ENCODE peak calls at places on chromosomes 12 and 14, in four cellular contexts. T, E, F and N are unnamed samples.

GRCh38 chr14:74516451-74517155 is 23.0 kb downstream of the ISCA2 start:
- DNase-seq in T (peak), E (no peak), F (peak), N (peak)

GRCh38 chr14:104868060-104868740 is 3.1 kb downstream of the CEP170B start:
- DNase-seq in T (no peak), E (no peak), F (no peak), N (no peak)

GRCh38 chr14:77603654-77604270 is 12.7 kb downstream of the SPTLC2 start:
- DNase-seq in T (peak), E (no peak), F (peak), N (no peak)

GRCh38 chr14:39034481-39035296 is 68.3 kb downstream of the SEC23A start:
- DNase-seq in T (peak), E (no peak), F (peak), N (peak)

GRCh38 chr12:55724226-55724939 is 4.2 kb downstream of the RDH5 start:
- DNase-seq in T (peak), E (no peak), F (peak), N (peak)

GRCh38 chr14:42628591-42628990 is 1021.9 kb downstream of the LRFN5 start:
- DNase-seq in T (no peak), E (no peak), F (no peak), N (no peak)

GRCh38 chr14:77041837-77042557 is 13.5 kb upstream of the IRF2BPL start:
- DNase-seq in T (peak), E (no peak), F (no peak), N (no peak)

GRCh38 chr12:47397664-47398281 is 308.1 kb downstream of the RPAP3 start:
- DNase-seq in T (peak), E (no peak), F (peak), N (no peak)

GRCh38 chr14:71576472-71576871 is 355.8 kb upstream of the RGS6 start:
- DNase-seq in T (no peak), E (no peak), F (no peak), N (no peak)
- TF ChIP-seq ESRRA in T (no peak), E (no peak), F (no peak), N (no peak)

DNA sequence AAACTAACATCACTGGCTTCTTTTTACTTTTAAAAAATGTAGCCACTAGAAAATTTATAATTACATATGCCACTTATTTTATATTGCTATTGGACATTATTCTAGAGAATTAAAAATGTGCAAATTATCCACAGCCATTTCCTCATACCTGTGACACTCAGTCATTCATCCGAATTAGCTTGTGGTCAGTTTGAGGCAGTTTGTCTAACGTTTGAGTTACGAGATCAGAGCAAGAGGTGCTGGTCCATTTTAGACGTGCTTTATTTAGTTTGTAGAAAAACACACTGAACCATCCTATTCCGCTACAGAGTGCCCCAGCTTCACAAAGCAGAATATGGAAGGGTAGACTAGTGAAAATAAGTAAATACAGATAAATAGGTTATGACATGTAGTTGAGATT is 513.0 kb downstream of the NRXN3 start:
- DNase-seq in T (no peak), E (no peak), F (no peak), N (no peak)
- TF ChIP-seq ATF3 in T (no peak), E (no peak), F (no peak), N (no peak)

GRCh38 chr14:21711360-21711961 is 37.8 kb upstream of the OR4E1 start:
- DNase-seq in T (peak), E (no peak), F (peak), N (no peak)
- TF ChIP-seq ESRRA in T (no peak), E (no peak), F (no peak), N (no peak)

DNA sequence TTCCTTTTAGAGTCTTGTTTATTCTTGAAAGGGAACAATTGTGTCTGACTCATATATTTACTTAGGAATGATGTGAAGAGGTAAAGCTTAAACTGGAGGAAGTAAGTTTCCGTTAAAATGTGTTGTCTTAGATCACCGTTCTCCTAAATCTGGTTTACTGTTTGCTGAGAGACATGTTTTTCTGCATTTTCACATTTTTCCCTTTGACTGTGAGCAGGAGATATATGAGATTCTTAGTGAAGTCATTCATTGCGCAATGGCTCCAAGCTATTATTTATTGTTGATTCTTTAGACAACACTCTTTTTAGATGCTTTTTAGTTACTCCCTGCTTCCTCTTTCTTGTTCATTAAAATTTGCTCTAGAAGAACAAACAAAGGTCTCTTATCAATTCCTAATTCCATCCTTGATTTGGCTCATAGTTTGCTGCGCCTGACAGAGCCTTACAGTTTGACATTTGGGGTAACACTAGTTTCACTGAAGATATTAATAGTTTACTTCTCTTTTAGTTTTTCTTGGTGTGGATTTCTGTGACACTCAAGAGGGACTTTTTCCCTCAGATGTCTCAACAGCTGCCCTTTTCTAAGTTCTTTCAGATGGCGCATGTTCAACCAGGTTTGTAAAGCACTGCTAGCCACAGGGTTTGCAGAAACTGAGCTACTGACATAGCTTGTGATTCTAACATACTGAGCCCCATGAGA is 11.4 kb downstream of the CLECL1 start:
- DNase-seq in T (no peak), E (peak), F (peak), N (no peak)
- TF ChIP-seq ATF3 in T (no peak), E (no peak), F (no peak), N (no peak)

GRCh38 chr12:32483499-32483898 is 84.1 kb downstream of the FGD4 start:
- DNase-seq in T (no peak), E (no peak), F (no peak), N (no peak)
- TF ChIP-seq ESRRA in T (no peak), E (no peak), F (no peak), N (no peak)